ENCODE peak calls at places on chromosomes 2 and 18, in ten cellular contexts. K is adrenal gland, Z is esophagus muscularis mucosa, A is heart right ventricle, O is A549, U is psoas muscle, E is substantia nigra, J is ovary, G is upper lobe of right lung, I is H9. V is an unnamed sample.

GRCh38 chr18:22844184-22844583 is 88.9 kb upstream of the RBBP8 start:
- DNase-seq in G (no peak), U (no peak), I (no peak), E (no peak), Z (no peak), K (no peak), O (peak), J (no peak), A (no peak), V (no peak)

GRCh38 chr18:58140366-58141325 is 96.6 kb downstream of the NEDD4L start:
- DNase-seq in O (no peak), Z (no peak), A (no peak), J (no peak), E (peak), U (no peak), I (no peak), K (peak), G (no peak), V (no peak)

GRCh38 chr18:33844232-33844631 is 266.2 kb downstream of the ASXL3 start:
- DNase-seq in I (no peak), O (no peak), K (no peak), U (no peak), J (no peak), A (no peak), Z (no peak), G (no peak), E (no peak), V (no peak)

GRCh38 chr18:60506682-60507081 is 134.1 kb upstream of the MC4R start:
- DNase-seq in K (no peak), J (no peak), I (no peak), G (no peak), O (no peak), E (no peak), Z (no peak), A (no peak), U (no peak), V (no peak)

GRCh38 chr2:22458439-22458838 is 926.5 kb upstream of the KLHL29 start:
- DNase-seq in K (no peak), O (no peak), G (no peak), U (no peak), J (no peak), A (no peak), Z (no peak), E (no peak), I (no peak), V (no peak)

GRCh38 chr18:28158083-28158581 is 18.8 kb downstream of the CDH2 start:
- DNase-seq in U (no peak), J (no peak), G (no peak), I (no peak), Z (peak), A (no peak), E (no peak), O (no peak), K (peak), V (no peak)

GRCh38 chr2:15919716-15920444 is 20.5 kb upstream of the MYCN start:
- DNase-seq in O (no peak), K (no peak), J (no peak), Z (no peak), E (no peak), A (no peak), U (no peak), I (no peak), G (no peak), V (no peak)

GRCh38 chr2:206974556-206974955 is 35.2 kb downstream of the CPO start:
- DNase-seq in I (no peak), Z (no peak), O (no peak), U (no peak), K (no peak), E (no peak), G (no peak), A (no peak), J (no peak), V (no peak)

GRCh38 chr2:143996974-143997373 is 522.9 kb downstream of the ZEB2 start:
- DNase-seq in A (no peak), G (no peak), U (no peak), Z (no peak), J (no peak), O (no peak), K (no peak), I (no peak), E (no peak), V (no peak)

GRCh38 chr2:98896944-98897343 is 39.1 kb downstream of the CRACDL start:
- DNase-seq in G (no peak), K (no peak), E (no peak), J (no peak), U (no peak), I (no peak), Z (peak), A (no peak), O (no peak), V (no peak)

GRCh38 chr18:3012306-3012919 is 531 bp downstream of the LPIN2 start:
- DNase-seq in O (peak), I (peak), J (peak), Z (no peak), U (peak), E (peak), A (peak), K (peak), G (peak), V (peak)

GRCh38 chr2:201701591-201701990 is 3.1 kb upstream of the MPP4 start:
- DNase-seq in J (no peak), U (no peak), A (no peak), Z (no peak), K (no peak), G (no peak), I (no peak), O (no peak), E (no peak), V (no peak)

GRCh38 chr18:413263-413662 is 87.2 kb downstream of the COLEC12 start:
- DNase-seq in J (no peak), G (no peak), O (peak), Z (no peak), A (no peak), U (no peak), K (no peak), E (no peak), I (no peak), V (no peak)

GRCh38 chr2:237581751-237582746 is 8.5 kb downstream of the RAB17 start:
- DNase-seq in I (no peak), Z (no peak), K (peak), G (peak), U (peak), A (peak), J (peak), E (peak), O (peak), V (peak)

GRCh38 chr2:30784682-30785081 is 22.6 kb downstream of the CAPN13 start:
- DNase-seq in J (no peak), Z (peak), A (no peak), E (no peak), G (no peak), U (no peak), I (no peak), K (no peak), O (no peak), V (no peak)

GRCh38 chr18:46343940-46344372 is 239.8 kb downstream of the HAUS1 start:
- DNase-seq in A (peak), J (peak), O (no peak), I (peak), E (no peak), G (peak), Z (no peak), U (peak), K (peak), V (peak)

GRCh38 chr18:79942211-79942610 is 9.2 kb downstream of the SLC66A2 start:
- DNase-seq in O (no peak), E (no peak), K (no peak), Z (no peak), G (no peak), A (no peak), I (peak), J (no peak), U (no peak), V (peak)

GRCh38 chr2:122703676-122704075 is 948.2 kb downstream of the TSN start:
- DNase-seq in U (no peak), J (no peak), Z (no peak), K (no peak), I (no peak), O (no peak), G (no peak), A (no peak), E (no peak), V (no peak)

GRCh38 chr2:76870581-76870980 is 651.6 kb downstream of the LRRTM4 start:
- DNase-seq in G (no peak), U (no peak), J (no peak), E (no peak), A (no peak), Z (no peak), K (no peak), O (no peak), I (no peak), V (no peak)

GRCh38 chr2:230713331-230714121 is 884 bp downstream of the CAB39 start:
- DNase-seq in U (peak), O (peak), K (peak), I (peak), J (peak), Z (no peak), G (peak), E (peak), A (peak), V (peak)

GRCh38 chr2:288743-289361 is 961 bp upstream of the ALKAL2 start:
- DNase-seq in G (peak), K (peak), U (no peak), E (no peak), O (no peak), I (peak), Z (no peak), A (no peak), J (peak), V (no peak)

GRCh38 chr2:54644236-54644635 is 79.2 kb upstream of the EML6 start:
- DNase-seq in Z (no peak), A (no peak), U (no peak), K (no peak), G (no peak), O (no peak), J (no peak), E (no peak), I (no peak), V (no peak)

GRCh38 chr2:218374795-218375194 is 7.3 kb upstream of the SLC11A1 start:
- DNase-seq in U (no peak), O (no peak), A (no peak), G (no peak), J (no peak), E (no peak), I (no peak), K (no peak), Z (no peak), V (peak)

GRCh38 chr2:42809876-42810125 is 17.4 kb upstream of the HAAO start:
- DNase-seq in Z (peak), I (peak), A (peak), E (peak), O (peak), J (peak), K (peak), G (peak), U (peak), V (no peak)

GRCh38 chr2:162477011-162477410 is 133.1 kb downstream of the GCA start:
- DNase-seq in G (no peak), E (no peak), U (no peak), J (no peak), Z (no peak), O (no peak), I (no peak), A (no peak), K (no peak), V (no peak)

GRCh38 chr2:218024336-218024735 is 21.5 kb upstream of the TNS1 start:
- DNase-seq in U (no peak), E (no peak), K (no peak), J (peak), A (no peak), O (no peak), I (peak), Z (no peak), G (peak), V (peak)

GRCh38 chr2:196205891-196206408 is 34.6 kb upstream of the STK17B start:
- DNase-seq in E (no peak), J (no peak), O (no peak), A (no peak), Z (no peak), U (no peak), I (no peak), K (peak), G (no peak), V (no peak)

GRCh38 chr2:33426666-33427231 is 49.7 kb upstream of the RASGRP3 start:
- DNase-seq in Z (no peak), E (no peak), K (peak), J (no peak), I (no peak), U (no peak), O (peak), G (peak), A (no peak), V (no peak)

GRCh38 chr2:145012214-145012670 is 492.3 kb upstream of the ZEB2 start:
- DNase-seq in U (no peak), K (no peak), E (no peak), I (no peak), G (no peak), A (peak), O (peak), J (no peak), Z (no peak), V (no peak)

GRCh38 chr2:173435574-173435973 is 80.9 kb downstream of the CDCA7 start:
- DNase-seq in J (no peak), G (no peak), K (no peak), O (no peak), U (no peak), I (no peak), A (no peak), Z (no peak), E (no peak), V (no peak)

GRCh38 chr18:79507546-79508480 is 112.1 kb downstream of the NFATC1 start:
- DNase-seq in E (peak), I (no peak), K (peak), J (peak), Z (no peak), A (peak), U (peak), G (peak), O (no peak), V (peak)

GRCh38 chr18:55587341-55588000 is 521 bp downstream of the TCF4 start:
- DNase-seq in U (peak), G (no peak), Z (no peak), I (peak), O (no peak), J (peak), E (peak), K (peak), A (peak), V (peak)

GRCh38 chr2:225937625-225938024 is 538.1 kb downstream of the NYAP2 start:
- DNase-seq in G (no peak), I (no peak), U (no peak), O (no peak), E (no peak), Z (no peak), K (no peak), J (no peak), A (no peak), V (no peak)

DNA sequence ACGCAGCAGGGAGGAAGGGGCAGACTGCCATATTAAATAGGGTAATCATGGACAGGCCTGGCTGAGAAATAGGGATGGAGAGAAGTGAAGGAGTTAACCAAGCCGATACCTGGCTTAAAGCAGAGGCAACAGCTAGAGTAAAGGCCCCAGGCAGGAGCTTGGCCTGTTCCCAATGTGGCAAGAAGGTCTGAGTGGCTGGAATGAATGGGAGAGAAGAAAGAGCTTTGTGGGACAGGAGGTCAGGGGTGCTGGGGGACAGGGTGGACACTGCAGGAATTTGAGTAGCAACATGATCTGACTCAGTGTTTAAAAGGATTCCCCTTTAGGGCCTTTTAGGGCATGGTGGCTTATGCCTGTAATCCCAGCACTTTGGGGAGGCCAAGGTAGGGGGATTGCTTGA is 15.8 kb upstream of the AGFG1 start:
- DNase-seq in J (no peak), E (no peak), I (no peak), A (no peak), K (no peak), O (no peak), G (no peak), Z (no peak), U (no peak), V (no peak)
- H3K27ac ChIP-seq in J (no peak), E (no peak), I (no peak), A (no peak), K (no peak), O (peak), G (no peak), Z (no peak), U (no peak), V (no peak)

DNA sequence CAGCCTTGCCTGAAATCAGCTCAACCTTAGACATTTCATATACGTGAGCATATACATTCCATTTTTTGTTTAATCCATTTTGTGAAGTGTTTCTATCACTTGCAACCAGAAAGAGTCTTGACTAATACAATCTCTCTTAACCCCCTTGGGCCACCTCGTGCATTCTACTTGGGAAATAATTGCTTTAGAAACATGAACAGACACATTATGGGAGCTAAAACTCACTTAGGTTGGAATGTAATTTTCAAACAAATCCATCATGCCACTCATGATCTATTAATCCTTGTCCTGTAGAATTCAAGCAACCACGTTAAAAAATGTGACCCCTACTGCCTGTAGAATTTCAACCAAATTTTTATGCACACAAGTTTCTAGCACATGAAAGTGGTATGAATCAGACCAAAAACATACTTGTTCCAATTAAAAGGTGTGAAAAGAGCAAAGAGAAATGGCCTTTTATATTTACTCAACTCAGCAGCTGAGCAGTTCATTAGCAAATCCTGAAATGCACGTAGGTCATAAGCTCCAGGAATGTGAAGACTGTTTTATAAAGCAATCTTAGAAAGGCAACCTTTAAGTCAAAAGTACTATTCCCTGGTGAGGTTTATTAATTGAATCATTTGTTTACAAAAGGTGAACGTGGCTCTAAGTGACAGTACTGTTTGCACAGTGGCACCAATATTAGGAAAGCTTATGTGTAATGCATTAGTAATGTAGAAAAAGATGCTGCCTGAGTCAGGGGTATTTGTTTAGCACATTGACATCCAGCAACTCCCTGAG is 459.4 kb upstream of the UBE2E3 start:
- DNase-seq in A (no peak), E (no peak), K (no peak), G (no peak), I (no peak), Z (no peak), U (no peak), J (no peak), O (peak), V (no peak)
- H3K27ac ChIP-seq in A (no peak), E (no peak), K (no peak), G (no peak), I (no peak), Z (no peak), U (no peak), J (no peak), O (peak), V (no peak)

GRCh38 chr18:48777026-48777736 is 173.6 kb downstream of the SMAD7 start:
- DNase-seq in J (peak), I (peak), K (peak), G (peak), U (peak), O (peak), A (peak), Z (no peak), E (peak), V (peak)

GRCh38 chr18:48776641-48777025 is 174.1 kb downstream of the SMAD7 start:
- DNase-seq in E (no peak), O (no peak), K (no peak), A (no peak), J (no peak), Z (no peak), G (no peak), I (no peak), U (no peak), V (no peak)

GRCh38 chr18:48776161-48776555 is 174.6 kb downstream of the SMAD7 start:
- DNase-seq in O (no peak), U (no peak), A (no peak), J (no peak), G (no peak), Z (no peak), K (no peak), E (no peak), I (no peak), V (no peak)

GRCh38 chr18:48778344-48779011 is 172.3 kb downstream of the SMAD7 start:
- DNase-seq in J (no peak), Z (no peak), U (peak), A (no peak), G (no peak), E (no peak), I (no peak), O (no peak), K (no peak), V (no peak)

DNA sequence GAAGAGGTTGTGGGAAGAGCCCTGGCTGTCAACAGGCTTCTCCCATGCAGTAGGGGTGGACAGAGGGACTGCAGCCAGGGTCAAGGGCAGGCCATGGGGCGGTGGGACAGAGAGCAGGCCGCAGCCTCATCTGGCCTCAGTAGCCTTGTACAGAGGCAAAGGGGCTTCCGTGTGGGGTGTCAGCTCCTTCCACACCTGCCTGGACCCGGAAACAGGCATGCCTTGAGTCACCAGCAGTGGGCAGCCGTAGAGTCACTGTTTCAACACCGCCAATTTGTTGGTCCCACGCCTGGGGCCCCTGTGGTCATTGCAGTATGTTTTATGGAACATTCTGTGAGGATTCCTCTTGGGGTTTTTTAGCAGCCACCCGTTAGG is 173.0 kb downstream of the SMAD7 start:
- DNase-seq in Z (no peak), I (no peak), O (no peak), U (no peak), A (no peak), E (no peak), K (no peak), J (peak), G (no peak), V (no peak)
- H3K27ac ChIP-seq in Z (peak), I (no peak), O (no peak), U (no peak), A (no peak), E (peak), K (no peak), J (peak), G (peak), V (no peak)

DNA sequence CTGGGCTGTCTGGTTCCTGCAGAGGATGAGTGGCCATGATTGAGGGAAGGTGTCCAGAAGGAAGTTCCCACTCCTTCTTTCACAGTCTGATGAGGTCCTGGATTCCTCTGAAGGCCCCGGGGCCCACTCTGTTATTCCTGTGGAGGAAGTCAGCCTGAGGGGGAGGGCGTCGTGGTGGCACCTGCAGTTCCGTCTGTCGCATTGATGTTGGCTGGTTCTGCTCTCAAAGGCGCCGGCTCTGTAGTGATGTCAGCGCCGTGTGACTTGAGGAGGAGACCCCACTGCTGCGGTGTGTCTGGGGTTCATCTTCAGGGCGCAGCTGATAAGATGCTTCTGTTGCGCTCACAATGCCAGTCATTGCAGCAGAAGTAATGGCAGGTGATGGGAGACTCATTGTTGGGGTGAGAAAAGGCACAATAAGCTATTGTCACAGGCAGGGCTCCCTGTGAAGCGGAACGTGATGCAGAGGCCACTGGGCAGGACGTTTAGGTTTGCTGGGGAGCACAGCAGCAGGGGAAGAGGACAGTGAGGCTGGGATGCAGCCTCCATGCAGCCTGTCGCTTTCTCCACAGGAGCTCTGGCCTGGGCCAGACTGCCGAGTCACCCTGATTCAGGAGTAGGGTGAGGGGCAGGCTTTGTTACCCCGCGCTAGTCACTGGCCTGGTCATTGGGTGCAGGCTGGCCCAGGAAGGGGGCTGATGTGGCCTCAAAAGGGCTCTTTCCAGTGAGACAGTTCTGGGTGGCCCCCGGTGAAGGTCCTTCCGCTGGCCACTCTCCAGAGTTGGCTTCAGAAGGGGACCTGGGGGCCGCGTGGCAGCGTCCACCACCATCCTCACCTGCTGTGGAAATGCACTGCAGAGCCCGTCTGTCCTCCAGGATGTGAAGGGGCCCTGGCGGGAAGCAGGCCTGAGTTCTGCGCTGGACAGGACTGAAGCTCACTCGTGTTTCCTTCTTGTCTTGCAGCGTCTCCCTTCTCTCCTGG is 42.8 kb downstream of the SH3BP4 start:
- DNase-seq in E (no peak), J (no peak), K (no peak), A (no peak), G (no peak), Z (no peak), U (no peak), O (peak), I (no peak), V (peak)
- H3K27ac ChIP-seq in E (peak), J (peak), K (no peak), A (no peak), G (no peak), Z (no peak), U (no peak), O (peak), I (no peak), V (no peak)